ENCODE peak calls at places on chromosomes 1 and 21, in six cellular contexts. W is DMS153, Z is NCI-H446 treated with DMSO at 0.1 percent for 48 hours, S is neural crest cell, J is WTC11, Y is NCI-H2171 treated with DMSO at 0.1 percent for 48 hours. L is an unnamed sample.

GRCh38 chr1:62022348-62022747 is 172.3 kb upstream of the L1TD1 start:
- DNase-seq in Y (no peak), W (no peak), J (no peak), S (no peak), Z (peak), L (no peak)

GRCh38 chr1:94622757-94623156 is 81.2 kb upstream of the F3 start:
- DNase-seq in W (no peak), J (peak), Y (no peak), S (no peak), Z (no peak), L (no peak)

GRCh38 chr1:236334893-236335545 is 53.3 kb upstream of the ERO1B start:
- DNase-seq in J (no peak), Y (no peak), Z (no peak), W (no peak), S (no peak), L (no peak)

GRCh38 chr1:30877205-30877912 is 31.2 kb downstream of the SDC3 start:
- DNase-seq in Y (no peak), Z (no peak), W (no peak), J (no peak), S (no peak), L (no peak)

GRCh38 chr1:98940680-98941079 is 64.0 kb downstream of the PLPPR5 start:
- DNase-seq in S (no peak), W (no peak), Y (no peak), J (no peak), Z (no peak), L (no peak)

GRCh38 chr1:91929246-91929645 is 20.0 kb upstream of the BRDT start:
- DNase-seq in S (no peak), W (no peak), J (peak), Z (no peak), Y (no peak), L (no peak)

GRCh38 chr1:151993084-151993733 is 450 bp downstream of the S100A10 start:
- DNase-seq in Z (no peak), Y (no peak), S (no peak), W (no peak), J (peak), L (peak)

GRCh38 chr1:150268706-150269403 is at the start of gene APH1A:
- DNase-seq in Y (peak), W (peak), J (peak), S (peak), Z (peak), L (peak)

GRCh38 chr1:7150951-7151350 is 365.7 kb downstream of the CAMTA1 start:
- DNase-seq in J (no peak), S (no peak), Z (no peak), W (no peak), Y (no peak), L (no peak)

GRCh38 chr1:68973459-68974244 is 476.8 kb upstream of the DEPDC1 start:
- DNase-seq in W (no peak), Z (no peak), S (no peak), Y (no peak), J (no peak), L (no peak)

GRCh38 chr1:240001177-240001740 is 90.4 kb upstream of the FMN2 start:
- DNase-seq in S (no peak), J (no peak), Z (no peak), Y (no peak), W (no peak), L (no peak)

GRCh38 chr1:9700340-9700739 is 48.8 kb downstream of the PIK3CD start:
- DNase-seq in Z (no peak), Y (no peak), W (no peak), J (no peak), S (no peak), L (no peak)

GRCh38 chr1:225654277-225654597 is 1.3 kb upstream of the ENAH start:
- DNase-seq in Y (no peak), J (no peak), S (no peak), Z (no peak), W (no peak), L (no peak)

GRCh38 chr1:68229927-68230812 is 2.2 kb downstream of the WLS start:
- DNase-seq in W (no peak), S (peak), Z (no peak), Y (no peak), J (no peak), L (peak)

GRCh38 chr1:16146888-16147614 is 8.8 kb downstream of the EPHA2 start:
- DNase-seq in J (no peak), S (no peak), Z (no peak), W (no peak), Y (no peak), L (no peak)

GRCh38 chr1:97581614-97582051 is 339.2 kb downstream of the DPYD start:
- DNase-seq in S (no peak), J (no peak), Z (no peak), Y (no peak), W (no peak), L (no peak)

GRCh38 chr1:204108312-204109141 is 35.6 kb downstream of the SOX13 start:
- DNase-seq in Y (no peak), S (peak), Z (no peak), J (peak), W (peak), L (no peak)

GRCh38 chr1:173888749-173889148 is 20.6 kb downstream of the ZBTB37 start:
- DNase-seq in Z (no peak), J (no peak), W (no peak), S (no peak), Y (no peak), L (no peak)

GRCh38 chr1:218983848-218984247 is 189.8 kb upstream of the LYPLAL1 start:
- DNase-seq in J (peak), Z (no peak), Y (no peak), S (no peak), W (no peak), L (peak)

GRCh38 chr1:8889103-8889846 is 10.8 kb upstream of the ENO1 start:
- DNase-seq in S (no peak), Y (no peak), J (no peak), Z (no peak), W (no peak), L (no peak)

GRCh38 chr1:162319510-162320160 is 57.0 kb downstream of the SPATA46 start:
- DNase-seq in W (no peak), Y (peak), S (no peak), Z (no peak), J (no peak), L (peak)

GRCh38 chr1:207495816-207496792 is at the start of gene CR1:
- DNase-seq in S (peak), J (peak), W (no peak), Y (no peak), Z (no peak), L (peak)

GRCh38 chr1:22793647-22794046 is 83.0 kb downstream of the EPHB2 start:
- DNase-seq in W (no peak), Z (no peak), J (no peak), Y (no peak), S (no peak), L (no peak)

GRCh38 chr1:88529581-88529980 is 154.5 kb upstream of the PKN2 start:
- DNase-seq in S (no peak), Y (no peak), W (no peak), J (no peak), Z (no peak), L (no peak)

GRCh38 chr1:9262096-9262495 is 27.5 kb downstream of the H6PD start:
- DNase-seq in W (no peak), Y (no peak), Z (no peak), J (no peak), S (no peak), L (no peak)

GRCh38 chr1:152514715-152515453 is 602 bp downstream of the CRCT1 start:
- DNase-seq in Y (no peak), S (no peak), W (no peak), Z (no peak), J (no peak), L (no peak)

GRCh38 chr1:206738370-206739366 is 31.9 kb upstream of the IL19 start:
- DNase-seq in J (peak), Y (peak), Z (peak), S (no peak), W (peak), L (no peak)

GRCh38 chr21:15742694-15743093 is 12.9 kb downstream of the USP25 start:
- DNase-seq in S (no peak), Y (no peak), Z (no peak), J (no peak), W (no peak), L (no peak)

GRCh38 chr1:16207318-16208269 is 4.9 kb downstream of the ARHGEF19 start:
- DNase-seq in W (no peak), Y (no peak), S (no peak), J (peak), Z (no peak), L (no peak)

GRCh38 chr1:156750932-156751723 is at the start of gene HDGF:
- DNase-seq in Y (peak), J (peak), S (peak), W (no peak), Z (no peak), L (peak)

GRCh38 chr1:107829083-107829771 is 135.8 kb downstream of the VAV3 start:
- DNase-seq in Y (peak), W (no peak), J (no peak), S (no peak), Z (no peak), L (no peak)

GRCh38 chr1:153490272-153491051 is 30.0 kb upstream of the S100A7 start:
- DNase-seq in Z (peak), J (no peak), S (no peak), W (peak), Y (peak), L (peak)

GRCh38 chr1:243474384-243474851 is 218.6 kb downstream of the SDCCAG8 start:
- DNase-seq in Z (peak), Y (no peak), J (peak), S (no peak), W (no peak), L (peak)

GRCh38 chr1:16484931-16485330 is 29.2 kb downstream of the RNU1-1 start:
- DNase-seq in Z (no peak), Y (no peak), S (no peak), W (no peak), J (no peak), L (no peak)

GRCh38 chr1:183778568-183779433 is 26.1 kb upstream of the RGL1 start:
- DNase-seq in S (no peak), J (no peak), Y (peak), W (no peak), Z (peak), L (no peak)

GRCh38 chr1:68119445-68119844 is 69.0 kb upstream of the DIRAS3 start:
- DNase-seq in Z (no peak), Y (no peak), J (no peak), W (no peak), S (no peak), L (no peak)